ENCODE peak calls at places on chromosomes 13 and 19, in six cellular contexts. A, H, L, P, V and E are unnamed samples.

GRCh38 chr19:3325451-3325850 is 40.9 kb upstream of the NFIC start:
- DNase-seq in V (no peak), P (no peak), H (no peak), L (no peak), A (no peak), E (no peak)

GRCh38 chr13:69970521-69970920 is 137.1 kb upstream of the ATXN8OS start:
- DNase-seq in H (no peak), L (no peak), A (no peak), P (no peak), V (no peak), E (peak)

GRCh38 chr19:16366433-16367268 is 42.0 kb downstream of the KLF2 start:
- DNase-seq in V (no peak), A (peak), H (no peak), L (no peak), P (no peak), E (no peak)

GRCh38 chr19:32543107-32543900 is 37.7 kb upstream of the PDCD5 start:
- DNase-seq in A (no peak), V (no peak), H (no peak), L (no peak), P (no peak), E (peak)

GRCh38 chr13:113849546-113849945 is 14.3 kb downstream of the GAS6 start:
- DNase-seq in A (no peak), L (no peak), H (no peak), V (no peak), P (no peak), E (no peak)

GRCh38 chr19:55088543-55089265 is 13.0 kb downstream of the EPS8L1 start:
- DNase-seq in L (no peak), H (peak), P (no peak), A (peak), V (peak), E (peak)

GRCh38 chr13:32284927-32285632 is 30.1 kb downstream of the ZAR1L start:
- DNase-seq in V (no peak), A (no peak), P (no peak), L (peak), H (peak), E (no peak)

GRCh38 chr19:6678690-6679109 is 8.7 kb upstream of the TNFSF14 start:
- DNase-seq in A (no peak), P (no peak), H (no peak), L (no peak), V (no peak), E (no peak)

GRCh38 chr13:39397221-39397620 is 205.8 kb downstream of the LHFPL6 start:
- DNase-seq in H (no peak), A (no peak), P (no peak), L (no peak), V (peak), E (no peak)

GRCh38 chr13:34942732-34943674 is 933 bp downstream of the NBEA start:
- DNase-seq in L (no peak), H (peak), A (no peak), P (no peak), V (peak), E (peak)

GRCh38 chr13:57631607-57632275 is at the start of gene PCDH17:
- DNase-seq in P (no peak), H (no peak), V (peak), L (no peak), A (no peak), E (no peak)